ENCODE peak calls at places on chromosomes 16 and 17, in five cellular contexts. K is A549, L is ascending aorta, H is IMR-90, V is suprapubic skin. P is an unnamed sample. For H3K9me3, the result is how much of the 10 kb centered on the place peaks cover.

GRCh38 chr17:79215631-79216030 is 141.0 kb downstream of the ENGASE start:
- DNase-seq in K (no peak), L (no peak), H (no peak), V (no peak), P (no peak)

GRCh38 chr17:75077490-75078096 is 10.2 kb upstream of the SLC16A5 start:
- DNase-seq in K (no peak), L (no peak), H (no peak), V (no peak), P (peak)

GRCh38 chr17:83174859-83175550 is 95.6 kb downstream of the METRNL start:
- DNase-seq in K (no peak), L (no peak), H (no peak), V (no peak), P (no peak)

GRCh38 chr16:30417447-30418349 is 10.3 kb downstream of the ZNF771 start:
- DNase-seq in K (peak), L (no peak), H (peak), V (peak), P (peak)

GRCh38 chr16:48383877-48384304 is 1.3 kb downstream of the SIAH1 start:
- DNase-seq in K (peak), L (no peak), H (no peak), V (no peak), P (no peak)

GRCh38 chr17:57001541-57001940 is 23.6 kb downstream of the SCPEP1 start:
- DNase-seq in K (no peak), L (no peak), H (no peak), V (no peak), P (no peak)

GRCh38 chr16:11114366-11115164 is 141.4 kb downstream of the SOCS1 start:
- DNase-seq in K (no peak), L (no peak), H (no peak), V (no peak), P (no peak)

GRCh38 chr16:87192418-87193073 is 124.6 kb downstream of the C16orf95 start:
- DNase-seq in K (no peak), L (no peak), H (no peak), V (no peak), P (no peak)

GRCh38 chr16:55898592-55898991 is 23.4 kb upstream of the CES5A start:
- DNase-seq in K (no peak), L (no peak), H (no peak), V (no peak), P (no peak)

GRCh38 chr17:39167492-39167891 is 1.5 kb upstream of the ARL5C start:
- DNase-seq in K (no peak), L (no peak), H (no peak), V (no peak), P (no peak)

GRCh38 chr16:89373355-89374110 is 116.8 kb downstream of the ANKRD11 start:
- DNase-seq in K (no peak), L (no peak), H (peak), V (no peak), P (no peak)

GRCh38 chr16:74034862-74035261 is 261.8 kb upstream of the PSMD7 start:
- DNase-seq in K (peak), L (no peak), H (peak), V (no peak), P (no peak)

GRCh38 chr17:57078274-57078673 is 6.8 kb upstream of the AKAP1 start:
- DNase-seq in K (no peak), L (no peak), H (no peak), V (no peak), P (no peak)

GRCh38 chr16:9818702-9819101 is 363.5 kb downstream of the GRIN2A start:
- DNase-seq in K (no peak), L (no peak), H (no peak), V (no peak), P (no peak)

GRCh38 chr16:85192233-85192632 is 80.0 kb upstream of the CIBAR2 start:
- DNase-seq in K (no peak), L (no peak), H (no peak), V (no peak), P (no peak)

GRCh38 chr16:56339431-56340195 is 85.7 kb downstream of the AMFR start:
- DNase-seq in K (no peak), L (no peak), H (no peak), V (no peak), P (no peak)

GRCh38 chr16:27244363-27244755 is 24.2 kb downstream of the NSMCE1 start:
- DNase-seq in K (no peak), L (no peak), H (no peak), V (no peak), P (no peak)

GRCh38 chr16:69293401-69293800 is 17.7 kb upstream of the VPS4A start:
- DNase-seq in K (no peak), L (no peak), H (no peak), V (no peak), P (no peak)

GRCh38 chr16:86884256-86884655 is 305.9 kb downstream of the FOXL1 start:
- DNase-seq in K (no peak), L (no peak), H (no peak), V (no peak), P (no peak)

GRCh38 chr17:78883090-78883532 is 19.9 kb downstream of the CEP295NL start:
- DNase-seq in K (peak), L (peak), H (peak), V (peak), P (no peak)

GRCh38 chr17:35560703-35561102 is at the start of gene SLFN14:
- DNase-seq in K (no peak), L (no peak), H (no peak), V (no peak), P (no peak)

GRCh38 chr16:3364774-3365427 is 9.2 kb downstream of the OR2C1 start:
- DNase-seq in K (peak), L (peak), H (peak), V (peak), P (peak)

GRCh38 chr17:70365098-70365583 is 195.8 kb downstream of the KCNJ2 start:
- DNase-seq in K (no peak), L (no peak), H (peak), V (no peak), P (no peak)

GRCh38 chr17:41444640-41445039 is 3.9 kb upstream of the KRT38 start:
- DNase-seq in K (no peak), L (no peak), H (no peak), V (no peak), P (no peak)

GRCh38 chr17:72890711-72891110 is 201.8 kb downstream of the SLC39A11 start:
- DNase-seq in K (peak), L (no peak), H (peak), V (no peak), P (no peak)

GRCh38 chr16:67563708-67564468 is 1.6 kb downstream of the CTCF start:
- DNase-seq in K (peak), L (peak), H (peak), V (no peak), P (no peak)

GRCh38 chr17:51166987-51167931 is 1.0 kb downstream of the NME2 start:
- DNase-seq in K (peak), L (no peak), H (peak), V (no peak), P (peak)

GRCh38 chr17:51118330-51119195 is 2.1 kb downstream of the SPAG9 start:
- DNase-seq in K (peak), L (no peak), H (no peak), V (no peak), P (no peak)

GRCh38 chr17:80443916-80444708 is 29.1 kb downstream of the ENDOV start:
- DNase-seq in K (no peak), L (no peak), H (no peak), V (no peak), P (no peak)

GRCh38 chr17:34110315-34110714 is 144.8 kb upstream of the CCL2 start:
- DNase-seq in K (no peak), L (no peak), H (no peak), V (no peak), P (no peak)

GRCh38 chr16:48531011-48531962 is 78.7 kb downstream of the N4BP1 start:
- DNase-seq in K (no peak), L (no peak), H (no peak), V (no peak), P (no peak)

GRCh38 chr17:43905985-43906852 is 1.1 kb downstream of the MPP2 start:
- DNase-seq in K (peak), L (peak), H (peak), V (peak), P (no peak)

GRCh38 chr16:86099326-86099725 is 200.4 kb downstream of the IRF8 start:
- DNase-seq in K (no peak), L (no peak), H (no peak), V (peak), P (no peak)

GRCh38 chr17:44546711-44547606 is 10.3 kb upstream of the FZD2 start:
- DNase-seq in K (no peak), L (no peak), H (peak), V (no peak), P (no peak)

GRCh38 chr17:39105705-39106104 is 45.7 kb downstream of the PLXDC1 start:
- DNase-seq in K (no peak), L (no peak), H (no peak), V (no peak), P (no peak)

GRCh38 chr17:77666881-77667395 is 291.6 kb upstream of the TNRC6C start:
- DNase-seq in K (no peak), L (no peak), H (no peak), V (no peak), P (peak)
- H3K9me3 ChIP-seq in K (under half), L (under half), H (under half), V (under half), P (under half)

GRCh38 chr16:35364263-35364662 is 1904.9 kb downstream of the TP53TG3F start:
- DNase-seq in K (no peak), L (no peak), H (no peak), V (no peak), P (no peak)

GRCh38 chr16:35365675-35366074 is 1906.3 kb downstream of the TP53TG3F start:
- DNase-seq in K (no peak), L (no peak), H (no peak), V (no peak), P (no peak)

DNA sequence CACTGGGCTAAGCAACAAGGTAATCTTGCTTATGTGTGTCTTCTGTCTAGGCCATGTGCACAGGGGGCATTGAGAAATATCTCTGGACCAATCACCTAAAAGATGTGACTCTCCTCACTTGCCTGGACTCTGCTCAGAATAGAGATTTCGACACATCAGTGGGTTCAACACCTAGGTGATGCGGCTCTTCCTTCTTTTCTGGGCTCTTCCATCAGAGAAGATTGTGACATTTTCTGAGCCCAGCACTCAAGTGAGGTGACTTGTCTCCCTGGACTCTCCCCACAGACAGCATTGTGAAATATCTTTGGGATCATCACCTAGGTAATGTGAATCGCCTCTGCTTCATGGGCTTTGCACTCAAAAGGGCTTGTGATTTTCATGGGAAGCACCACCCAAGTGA is 1904.1 kb downstream of the TP53TG3F start:
- DNase-seq in K (no peak), L (no peak), H (no peak), V (no peak), P (no peak)
- H3K9me3 ChIP-seq in K (under half), L (under half), H (under half), V (under half), P (under half)

DNA sequence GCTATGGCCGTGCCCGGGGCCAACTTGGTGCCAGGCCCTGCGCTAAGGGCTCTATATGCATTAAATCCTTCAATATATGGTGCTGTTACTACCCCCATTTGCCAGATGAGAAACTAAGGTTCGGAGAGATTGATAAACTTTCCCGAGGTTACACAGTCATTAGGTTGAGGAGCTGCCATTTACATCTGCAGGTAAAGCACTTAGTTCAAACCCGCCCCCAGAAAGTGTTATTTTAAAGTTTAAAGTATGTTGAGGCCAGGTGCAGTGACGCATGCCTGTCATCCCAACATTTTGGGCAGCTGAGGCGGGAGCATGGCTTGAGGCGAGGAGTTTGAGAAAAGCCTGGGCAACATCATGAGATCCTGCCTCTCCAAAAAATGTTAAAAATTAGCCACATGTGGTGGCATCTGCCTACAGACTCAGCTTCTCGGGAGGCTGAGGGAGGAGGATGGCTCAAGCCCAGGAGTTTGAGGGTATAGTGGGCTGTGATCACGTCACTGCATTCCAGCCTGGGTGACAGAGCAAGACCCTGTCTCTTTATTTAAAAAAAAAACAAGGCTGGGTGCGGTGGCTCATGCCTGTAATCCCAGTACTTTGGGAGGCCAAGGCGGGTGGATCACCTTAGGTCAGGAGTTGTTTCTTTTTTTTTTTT is 264.7 kb downstream of the PARN start:
- DNase-seq in K (peak), L (no peak), H (no peak), V (no peak), P (no peak)
- H3K9me3 ChIP-seq in K (under half), L (under half), H (under half), V (under half), P (under half)

GRCh38 chr16:6524501-6524900 is 808.1 kb upstream of the RBFOX1 start:
- DNase-seq in K (no peak), L (no peak), H (no peak), V (no peak), P (no peak)
- H3K9me3 ChIP-seq in K (under half), L (under half), H (under half), V (under half), P (under half)

GRCh38 chr17:49298371-49298976 is 63.6 kb downstream of the ZNF652 start:
- DNase-seq in K (no peak), L (no peak), H (no peak), V (no peak), P (no peak)
- H3K9me3 ChIP-seq in K (under half), L (under half), H (under half), V (under half), P (under half)

GRCh38 chr17:81545160-81545949 is 6.8 kb downstream of the FAAP100 start:
- DNase-seq in K (no peak), L (no peak), H (no peak), V (no peak), P (no peak)

GRCh38 chr17:81543756-81544155 is 8.4 kb downstream of the FAAP100 start:
- DNase-seq in K (no peak), L (no peak), H (no peak), V (no peak), P (no peak)

GRCh38 chr17:81543339-81543675 is 8.8 kb downstream of the FAAP100 start:
- DNase-seq in K (no peak), L (no peak), H (no peak), V (no peak), P (no peak)

GRCh38 chr17:81542431-81543338 is 9.5 kb downstream of the FAAP100 start:
- DNase-seq in K (no peak), L (no peak), H (no peak), V (no peak), P (no peak)

DNA sequence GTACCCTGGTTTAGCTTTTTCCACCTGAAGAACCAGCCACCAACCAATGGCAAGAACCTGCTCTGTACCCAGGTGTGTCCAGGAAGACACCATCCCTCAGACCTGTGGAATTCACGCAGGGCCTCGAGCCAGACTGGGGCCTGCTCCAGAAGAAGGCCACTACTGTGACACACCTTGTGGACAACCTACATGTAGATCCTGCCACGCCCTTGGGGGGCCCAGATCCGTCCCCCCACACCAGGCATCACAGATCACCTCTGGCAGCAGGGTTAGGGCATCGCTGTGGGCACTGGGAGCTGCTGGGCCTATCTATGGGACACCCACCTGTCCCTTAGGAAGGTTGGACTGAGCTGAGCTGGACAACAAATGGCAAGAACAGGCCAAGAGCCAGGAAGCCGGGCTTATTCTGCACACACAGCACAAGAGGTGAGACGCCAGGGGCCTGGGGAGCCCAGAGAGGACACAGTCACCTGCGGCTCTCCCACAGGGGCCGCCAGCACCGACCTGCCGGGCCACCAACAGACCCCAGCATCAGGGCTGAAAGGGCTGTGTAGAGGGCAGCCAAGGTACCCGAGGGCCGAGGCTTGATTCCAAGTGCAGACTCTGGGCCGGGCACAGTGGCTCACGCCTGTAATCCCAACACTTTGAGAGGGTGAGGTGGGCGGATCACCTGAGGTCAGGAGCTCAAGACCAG is 7.7 kb downstream of the FAAP100 start:
- DNase-seq in K (no peak), L (no peak), H (no peak), V (no peak), P (no peak)
- H3K9me3 ChIP-seq in K (under half), L (under half), H (under half), V (under half), P (under half)

P was measured in T-helper 17 cell.